ENCODE peak calls at places on chromosomes 6 and 20, in six cellular contexts. J is Peyer's patch, H is HCT116, P is mesothelial cell of epicardium, S is body of pancreas, U is mucosa of descending colon. M is an unnamed sample.

GRCh38 chr20:4157516-4157915 is 142.2 kb upstream of the RNF24 start:
- DNase-seq in J (no peak), H (no peak), P (no peak), S (no peak), U (no peak), M (no peak)

GRCh38 chr6:13538084-13538483 is 36.3 kb upstream of the SIRT5 start:
- DNase-seq in J (no peak), H (peak), P (no peak), S (no peak), U (no peak), M (no peak)

GRCh38 chr6:168215121-168215808 is 104.3 kb downstream of the DACT2 start:
- DNase-seq in J (no peak), H (no peak), P (no peak), S (no peak), U (no peak), M (no peak)

GRCh38 chr6:49110876-49111275 is 352.2 kb downstream of the MMUT start:
- DNase-seq in J (no peak), H (no peak), P (no peak), S (no peak), U (no peak), M (no peak)

GRCh38 chr6:10414766-10415592 is at the start of gene TFAP2A:
- DNase-seq in J (no peak), H (no peak), P (no peak), S (no peak), U (no peak), M (no peak)

GRCh38 chr6:1143655-1144054 is 168.2 kb upstream of the FOXQ1 start:
- DNase-seq in J (no peak), H (no peak), P (no peak), S (no peak), U (no peak), M (no peak)

GRCh38 chr6:127352519-127352918 is 9.1 kb upstream of the ECHDC1 start:
- DNase-seq in J (no peak), H (no peak), P (no peak), S (no peak), U (no peak), M (no peak)

GRCh38 chr6:110741517-110741916 is 73.8 kb downstream of the CDK19 start:
- DNase-seq in J (no peak), H (no peak), P (no peak), S (no peak), U (no peak), M (no peak)

GRCh38 chr6:11296449-11297375 is 64.2 kb upstream of the NEDD9 start:
- DNase-seq in J (no peak), H (no peak), P (no peak), S (no peak), U (peak), M (no peak)

GRCh38 chr6:123744840-123745239 is 58.8 kb upstream of the NKAIN2 start:
- DNase-seq in J (no peak), H (no peak), P (no peak), S (no peak), U (no peak), M (no peak)

GRCh38 chr6:85348643-85349042 is 101.2 kb upstream of the NT5E start:
- DNase-seq in J (no peak), H (no peak), P (no peak), S (no peak), U (no peak), M (no peak)
- TF ChIP-seq CTCF in J (no peak), H (peak), P (no peak), S (no peak), U (no peak), M (no peak)

DNA sequence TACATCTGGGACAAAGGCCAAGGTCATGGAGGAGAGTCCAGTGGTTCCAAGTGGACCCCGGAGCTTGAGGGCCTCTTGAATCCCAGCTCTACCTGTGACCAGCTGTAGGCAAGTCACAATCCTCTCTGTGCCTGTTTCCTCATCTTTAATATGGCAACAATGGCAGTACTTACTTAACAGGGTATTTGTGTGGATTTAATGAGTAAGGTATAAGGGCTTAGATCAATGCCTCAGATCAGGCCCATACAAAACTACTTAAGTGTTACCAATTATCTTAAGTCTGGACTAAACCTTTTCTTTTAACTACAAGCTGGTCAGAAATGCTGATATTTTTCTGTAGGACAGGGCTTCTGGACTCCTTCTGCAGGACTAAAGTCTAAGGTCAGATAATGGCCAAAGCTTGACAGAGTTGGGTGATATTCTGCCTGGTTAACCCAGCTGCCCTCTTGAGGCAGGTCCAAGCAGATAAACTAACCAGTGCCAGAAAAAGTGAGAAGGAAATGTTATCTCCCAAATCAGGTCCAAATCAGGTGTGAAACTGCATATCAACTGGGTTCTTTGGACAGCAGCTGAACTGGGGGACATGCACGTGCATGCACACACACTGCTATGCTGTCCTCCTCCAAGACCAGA is 2.2 kb downstream of the SULF2 start:
- DNase-seq in J (no peak), H (no peak), P (no peak), S (no peak), U (no peak), M (no peak)
- TF ChIP-seq CTCF in J (no peak), H (peak), P (no peak), S (no peak), U (no peak), M (no peak)

DNA sequence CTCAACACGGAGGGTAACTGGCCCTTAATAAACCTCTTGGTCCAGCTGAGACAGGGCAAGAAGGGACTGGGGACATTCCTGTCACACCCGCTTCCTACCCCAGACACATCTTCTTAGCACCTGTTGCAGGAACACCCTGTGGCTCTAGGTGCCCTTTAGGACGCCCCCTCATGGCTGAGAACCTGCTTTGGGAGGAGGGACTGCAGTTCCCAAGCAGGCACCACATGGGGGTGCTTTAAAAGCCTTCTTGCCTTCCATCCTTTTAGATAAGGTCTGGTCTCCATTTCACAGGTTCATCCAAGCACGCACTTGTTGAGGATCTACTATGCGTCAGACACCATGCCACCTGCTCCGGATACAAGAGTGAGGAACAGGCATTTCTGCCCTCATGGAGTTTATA is 26.6 kb downstream of the NSFL1C start:
- DNase-seq in J (no peak), H (peak), P (no peak), S (no peak), U (peak), M (no peak)
- TF ChIP-seq CTCF in J (no peak), H (peak), P (no peak), S (no peak), U (no peak), M (no peak)

DNA sequence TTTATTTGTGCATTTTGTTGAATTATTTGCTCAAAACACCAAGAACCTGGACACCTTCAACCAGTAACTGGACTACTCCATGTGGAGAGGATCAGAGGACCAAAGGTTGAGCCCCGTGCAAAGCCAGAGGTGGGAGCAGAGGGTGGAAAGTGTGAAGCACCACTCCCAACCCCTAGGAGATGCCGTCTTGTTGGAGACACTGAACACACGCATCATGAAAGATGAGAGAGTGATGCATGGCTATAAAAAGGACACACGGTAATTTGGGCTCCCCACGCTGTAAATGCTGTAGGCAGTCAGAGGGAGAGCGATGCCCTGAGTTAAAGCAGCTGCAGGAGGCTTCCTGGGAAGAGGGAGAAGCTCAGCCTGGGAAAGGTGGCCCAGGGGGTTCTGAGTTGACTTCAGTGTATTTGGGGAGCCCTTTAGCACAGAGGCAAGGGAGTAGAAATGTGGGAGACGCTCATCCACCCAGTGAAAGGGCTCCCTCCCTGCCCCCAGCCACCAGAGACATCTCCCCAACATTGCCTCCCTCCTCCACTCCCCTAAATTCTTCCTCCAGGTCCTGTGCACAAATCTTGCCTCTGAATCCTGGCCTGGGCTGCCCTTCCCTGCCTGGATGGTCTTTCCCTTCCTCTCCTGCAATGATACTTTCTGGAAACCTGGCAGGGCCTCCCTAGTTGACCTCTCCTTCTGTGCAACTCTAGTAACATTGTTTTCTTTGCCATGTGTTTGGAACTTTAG is 55.8 kb upstream of the IYD start:
- DNase-seq in J (no peak), H (no peak), P (no peak), S (no peak), U (no peak), M (no peak)
- TF ChIP-seq CTCF in J (no peak), H (no peak), P (no peak), S (no peak), U (no peak), M (no peak)

M was measured in neural crest cell.